ENCODE peak calls at places on chromosomes 5 and 9, in five cellular contexts. One of them, this sample, is unnamed.

GRCh38 chr5:10585120-10585915 is 21.4 kb downstream of the ANKRD33B start:
- DNase-seq in IMR-90: no peak
- DNase-seq in Peyer's patch: peak
- DNase-seq in prostate gland: no peak
- DNase-seq in adrenal gland: no peak
- DNase-seq in this sample: no peak

GRCh38 chr5:153885166-153885565 is 153.5 kb downstream of the FAM114A2 start:
- DNase-seq in IMR-90: no peak
- DNase-seq in Peyer's patch: no peak
- DNase-seq in prostate gland: no peak
- DNase-seq in adrenal gland: no peak
- DNase-seq in this sample: no peak

GRCh38 chr5:136020001-136020382 is 8.8 kb upstream of the TGFBI start:
- DNase-seq in IMR-90: no peak
- DNase-seq in Peyer's patch: no peak
- DNase-seq in prostate gland: no peak
- DNase-seq in adrenal gland: no peak
- DNase-seq in this sample: no peak

GRCh38 chr9:83665576-83666200 is 42.1 kb downstream of the UBQLN1 start:
- DNase-seq in IMR-90: no peak
- DNase-seq in Peyer's patch: no peak
- DNase-seq in prostate gland: no peak
- DNase-seq in adrenal gland: no peak
- DNase-seq in this sample: no peak

GRCh38 chr9:84921175-84921574 is 251.6 kb downstream of the NTRK2 start:
- DNase-seq in IMR-90: no peak
- DNase-seq in Peyer's patch: no peak
- DNase-seq in prostate gland: no peak
- DNase-seq in adrenal gland: no peak
- DNase-seq in this sample: no peak

GRCh38 chr9:136787690-136788400 is 3.3 kb upstream of the TMEM141 start:
- DNase-seq in IMR-90: peak
- DNase-seq in Peyer's patch: peak
- DNase-seq in prostate gland: peak
- DNase-seq in adrenal gland: peak
- DNase-seq in this sample: peak

GRCh38 chr5:172370648-172371248 is 83.6 kb downstream of the SH3PXD2B start:
- DNase-seq in IMR-90: peak
- DNase-seq in Peyer's patch: peak
- DNase-seq in prostate gland: no peak
- DNase-seq in adrenal gland: peak
- DNase-seq in this sample: no peak

GRCh38 chr5:10445352-10445751 is 3.7 kb downstream of the ROPN1L start:
- DNase-seq in IMR-90: no peak
- DNase-seq in Peyer's patch: no peak
- DNase-seq in prostate gland: no peak
- DNase-seq in adrenal gland: no peak
- DNase-seq in this sample: no peak

GRCh38 chr9:82783045-82783444 is 279.9 kb downstream of the RASEF start:
- DNase-seq in IMR-90: no peak
- DNase-seq in Peyer's patch: no peak
- DNase-seq in prostate gland: no peak
- DNase-seq in adrenal gland: no peak
- DNase-seq in this sample: no peak

GRCh38 chr5:158882236-158882635 is 217.5 kb downstream of the EBF1 start:
- DNase-seq in IMR-90: no peak
- DNase-seq in Peyer's patch: no peak
- DNase-seq in prostate gland: no peak
- DNase-seq in adrenal gland: no peak
- DNase-seq in this sample: no peak

GRCh38 chr5:132411382-132411925 is 41.9 kb downstream of the SLC22A5 start:
- DNase-seq in IMR-90: no peak
- DNase-seq in Peyer's patch: peak
- DNase-seq in prostate gland: peak
- DNase-seq in adrenal gland: no peak
- DNase-seq in this sample: no peak

GRCh38 chr9:124553738-124554137 is 46.5 kb upstream of the NR5A1 start:
- DNase-seq in IMR-90: peak
- DNase-seq in Peyer's patch: no peak
- DNase-seq in prostate gland: no peak
- DNase-seq in adrenal gland: no peak
- DNase-seq in this sample: peak

GRCh38 chr5:170275376-170275994 is 22.1 kb downstream of the LCP2 start:
- DNase-seq in IMR-90: no peak
- DNase-seq in Peyer's patch: no peak
- DNase-seq in prostate gland: no peak
- DNase-seq in adrenal gland: no peak
- DNase-seq in this sample: no peak

GRCh38 chr5:170280090-170280493 is 17.5 kb downstream of the LCP2 start:
- DNase-seq in IMR-90: no peak
- DNase-seq in Peyer's patch: no peak
- DNase-seq in prostate gland: peak
- DNase-seq in adrenal gland: no peak
- DNase-seq in this sample: no peak

GRCh38 chr5:170283296-170283695 is 14.3 kb downstream of the LCP2 start:
- DNase-seq in IMR-90: no peak
- DNase-seq in Peyer's patch: no peak
- DNase-seq in prostate gland: no peak
- DNase-seq in adrenal gland: no peak
- DNase-seq in this sample: no peak

GRCh38 chr5:170277953-170278352 is 19.6 kb downstream of the LCP2 start:
- DNase-seq in IMR-90: no peak
- DNase-seq in Peyer's patch: no peak
- DNase-seq in prostate gland: no peak
- DNase-seq in adrenal gland: no peak
- DNase-seq in this sample: no peak

GRCh38 chr5:170278611-170279500 is 18.7 kb downstream of the LCP2 start:
- DNase-seq in IMR-90: no peak
- DNase-seq in Peyer's patch: peak
- DNase-seq in prostate gland: no peak
- DNase-seq in adrenal gland: peak
- DNase-seq in this sample: no peak
- TF ChIP-seq POLR2A in IMR-90: no peak
- TF ChIP-seq POLR2A in Peyer's patch: no peak
- TF ChIP-seq POLR2A in prostate gland: no peak
- TF ChIP-seq POLR2A in adrenal gland: no peak
- TF ChIP-seq POLR2A in this sample: no peak

GRCh38 chr5:138141734-138142133 is 2.5 kb upstream of the NME5 start:
- DNase-seq in IMR-90: no peak
- DNase-seq in Peyer's patch: no peak
- DNase-seq in prostate gland: no peak
- DNase-seq in adrenal gland: no peak
- DNase-seq in this sample: no peak

GRCh38 chr5:138139776-138140080 is 500 bp upstream of the NME5 start:
- DNase-seq in IMR-90: no peak
- DNase-seq in Peyer's patch: no peak
- DNase-seq in prostate gland: no peak
- DNase-seq in adrenal gland: no peak
- DNase-seq in this sample: no peak

GRCh38 chr5:138140268-138140667 is 1.0 kb upstream of the NME5 start:
- DNase-seq in IMR-90: no peak
- DNase-seq in Peyer's patch: no peak
- DNase-seq in prostate gland: no peak
- DNase-seq in adrenal gland: no peak
- DNase-seq in this sample: no peak

DNA sequence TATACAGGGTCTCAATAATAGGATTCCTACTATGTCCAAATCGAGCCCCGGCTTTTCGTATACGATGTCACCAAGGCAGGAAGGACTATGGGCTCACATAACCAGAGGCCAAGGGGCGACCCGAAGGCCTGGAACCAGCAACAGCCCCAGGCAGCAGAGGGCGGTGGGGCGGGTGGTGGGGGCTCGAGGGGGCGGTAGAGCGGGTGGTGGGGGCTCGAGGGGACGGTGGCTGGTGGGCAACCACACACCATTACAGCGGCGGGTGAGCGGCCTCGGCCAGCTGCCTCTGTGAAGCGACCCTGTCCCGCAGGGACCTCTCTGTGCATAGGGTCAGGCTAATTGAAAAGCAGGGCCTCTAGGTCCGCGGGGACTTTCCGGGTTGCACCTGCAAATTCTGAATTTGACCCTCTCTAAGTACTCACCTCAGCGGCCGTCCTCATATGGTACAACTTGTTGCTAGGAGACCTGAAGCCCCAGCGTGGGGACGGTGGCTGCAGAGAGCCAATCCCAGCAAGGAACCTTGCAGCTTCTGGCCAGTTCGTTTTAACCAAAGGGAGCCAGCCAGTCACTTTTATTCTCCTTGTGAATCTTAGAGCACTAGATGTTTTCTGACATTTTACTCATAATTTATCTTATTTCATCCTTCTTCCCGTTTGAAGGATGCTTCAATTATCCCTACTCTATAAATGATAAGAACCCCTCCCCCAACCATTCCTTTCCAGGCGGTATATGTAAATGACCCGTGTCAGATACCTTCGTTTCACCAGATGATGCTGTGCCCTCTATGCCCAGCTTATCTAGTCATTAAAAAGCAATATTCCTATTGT is at the start of gene NME5:
- DNase-seq in IMR-90: peak
- DNase-seq in Peyer's patch: peak
- DNase-seq in prostate gland: peak
- DNase-seq in adrenal gland: peak
- DNase-seq in this sample: no peak
- TF ChIP-seq POLR2A in IMR-90: no peak
- TF ChIP-seq POLR2A in Peyer's patch: no peak
- TF ChIP-seq POLR2A in prostate gland: no peak
- TF ChIP-seq POLR2A in adrenal gland: no peak
- TF ChIP-seq POLR2A in this sample: no peak

GRCh38 chr5:39203291-39203922 is 16.0 kb downstream of the FYB1 start:
- DNase-seq in IMR-90: no peak
- DNase-seq in Peyer's patch: no peak
- DNase-seq in prostate gland: no peak
- DNase-seq in adrenal gland: no peak
- DNase-seq in this sample: no peak

GRCh38 chr5:39203951-39204350 is 15.4 kb downstream of the FYB1 start:
- DNase-seq in IMR-90: no peak
- DNase-seq in Peyer's patch: no peak
- DNase-seq in prostate gland: no peak
- DNase-seq in adrenal gland: no peak
- DNase-seq in this sample: no peak

GRCh38 chr5:39201795-39202593 is 17.4 kb downstream of the FYB1 start:
- DNase-seq in IMR-90: no peak
- DNase-seq in Peyer's patch: no peak
- DNase-seq in prostate gland: no peak
- DNase-seq in adrenal gland: no peak
- DNase-seq in this sample: no peak

GRCh38 chr5:39201160-39201794 is 18.1 kb downstream of the FYB1 start:
- DNase-seq in IMR-90: no peak
- DNase-seq in Peyer's patch: no peak
- DNase-seq in prostate gland: no peak
- DNase-seq in adrenal gland: no peak
- DNase-seq in this sample: no peak

GRCh38 chr5:39202594-39203290 is 16.6 kb downstream of the FYB1 start:
- DNase-seq in IMR-90: no peak
- DNase-seq in Peyer's patch: no peak
- DNase-seq in prostate gland: no peak
- DNase-seq in adrenal gland: no peak
- DNase-seq in this sample: no peak
- TF ChIP-seq POLR2A in IMR-90: no peak
- TF ChIP-seq POLR2A in Peyer's patch: no peak
- TF ChIP-seq POLR2A in prostate gland: no peak
- TF ChIP-seq POLR2A in adrenal gland: no peak
- TF ChIP-seq POLR2A in this sample: no peak

DNA sequence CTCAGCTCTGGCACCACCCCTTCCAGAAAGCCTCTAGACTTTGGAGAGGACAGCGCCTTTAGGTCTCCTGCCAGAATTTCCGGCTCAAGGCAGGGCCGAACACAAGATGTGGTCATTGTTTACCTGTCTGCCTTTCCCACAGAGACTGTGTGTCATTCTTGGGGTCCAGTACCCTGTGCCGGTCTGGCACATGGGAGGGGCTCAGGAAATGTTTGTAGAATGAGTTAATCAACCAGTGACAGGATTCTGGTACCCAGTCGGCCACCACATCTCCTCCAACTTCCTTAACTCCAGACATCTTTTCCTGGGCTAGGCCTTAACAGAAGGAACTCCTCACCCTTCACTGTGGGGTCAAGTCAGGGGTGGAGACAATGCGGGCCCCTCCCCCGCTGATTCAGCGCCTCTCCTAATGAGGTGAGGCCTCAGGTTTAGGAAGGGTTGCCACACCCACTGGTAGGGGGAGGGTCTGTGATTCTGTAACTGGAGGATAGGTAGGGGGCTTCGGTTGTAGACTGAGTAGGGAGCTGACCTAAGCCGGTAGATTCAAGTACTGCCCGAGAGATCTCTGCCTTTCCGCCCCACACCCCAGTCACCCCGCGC is 29.3 kb downstream of the PCDH1 start:
- DNase-seq in IMR-90: peak
- DNase-seq in Peyer's patch: peak
- DNase-seq in prostate gland: peak
- DNase-seq in adrenal gland: peak
- DNase-seq in this sample: peak
- TF ChIP-seq POLR2A in IMR-90: no peak
- TF ChIP-seq POLR2A in Peyer's patch: no peak
- TF ChIP-seq POLR2A in prostate gland: no peak
- TF ChIP-seq POLR2A in adrenal gland: no peak
- TF ChIP-seq POLR2A in this sample: no peak

GRCh38 chr9:125659201-125659840 is 47.7 kb downstream of the MAPKAP1 start:
- DNase-seq in IMR-90: peak
- DNase-seq in Peyer's patch: no peak
- DNase-seq in prostate gland: no peak
- DNase-seq in adrenal gland: no peak
- DNase-seq in this sample: no peak
- TF ChIP-seq POLR2A in IMR-90: no peak
- TF ChIP-seq POLR2A in Peyer's patch: no peak
- TF ChIP-seq POLR2A in prostate gland: no peak
- TF ChIP-seq POLR2A in adrenal gland: no peak
- TF ChIP-seq POLR2A in this sample: no peak

DNA sequence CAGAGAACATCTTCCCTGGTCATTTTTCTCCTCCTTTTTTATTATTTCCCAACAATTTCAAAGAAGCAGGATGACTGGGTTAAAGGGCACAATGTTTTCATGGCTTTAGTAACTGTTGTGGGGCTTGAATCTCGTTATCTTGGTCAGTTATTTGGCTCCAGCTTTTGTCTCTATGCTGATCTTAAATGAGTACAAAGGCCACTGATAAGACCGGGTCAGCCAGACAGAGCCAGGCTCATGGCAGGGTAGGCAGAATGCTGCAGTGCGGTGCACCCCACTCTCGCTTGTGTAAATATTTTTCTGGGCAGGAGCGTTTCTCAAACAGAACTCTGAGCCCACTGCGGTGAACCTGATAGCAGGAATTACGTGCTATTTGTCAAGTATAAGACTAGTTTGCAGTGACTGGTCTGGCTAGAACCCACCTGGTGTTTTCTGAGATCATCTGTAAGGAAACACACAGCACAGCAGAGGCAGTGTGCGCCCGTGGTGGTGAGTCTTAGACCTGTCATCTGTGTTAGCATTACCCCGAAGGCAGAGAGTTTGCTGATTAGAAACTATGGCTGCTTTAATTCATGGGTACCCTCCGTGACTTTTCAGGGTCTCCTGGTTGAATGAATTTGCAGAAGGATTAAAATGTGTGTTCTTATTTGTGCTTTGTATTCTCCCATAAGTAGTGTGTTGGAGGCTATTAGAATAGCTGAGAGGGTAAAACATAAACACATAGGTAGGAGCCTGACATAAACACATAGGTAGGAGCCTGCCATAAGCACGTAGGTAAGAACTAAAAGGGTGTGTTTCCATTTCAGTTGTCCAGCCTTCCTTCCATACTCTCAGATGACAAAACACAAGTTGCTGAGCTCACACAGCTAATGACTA is 158.6 kb upstream of the DMRT1 start:
- DNase-seq in IMR-90: peak
- DNase-seq in Peyer's patch: no peak
- DNase-seq in prostate gland: no peak
- DNase-seq in adrenal gland: peak
- DNase-seq in this sample: no peak
- TF ChIP-seq POLR2A in IMR-90: no peak
- TF ChIP-seq POLR2A in Peyer's patch: no peak
- TF ChIP-seq POLR2A in prostate gland: no peak
- TF ChIP-seq POLR2A in adrenal gland: no peak
- TF ChIP-seq POLR2A in this sample: no peak

This sample was measured in H54.